ENCODE peak calls at places on chromosomes 2 and 18, in six cellular contexts. B is cardiac septum, I is colonic mucosa, J is GM13976, L is NCI-H460, Z is iPS-NIHi11. O is an unnamed sample.

GRCh38 chr2:229261076-229261475 is 10.0 kb downstream of the PID1 start:
- DNase-seq in B (no peak), I (no peak), J (no peak), L (no peak), Z (no peak), O (no peak)

GRCh38 chr2:172116107-172116506 is 13.4 kb upstream of the DLX2 start:
- DNase-seq in B (no peak), I (no peak), J (no peak), L (no peak), Z (no peak), O (no peak)

GRCh38 chr2:150410809-150411208 is 76.7 kb downstream of the RND3 start:
- DNase-seq in B (no peak), I (no peak), J (no peak), L (peak), Z (peak), O (no peak)

GRCh38 chr2:174158003-174158402 is 90.3 kb downstream of the OLA1 start:
- DNase-seq in B (no peak), I (peak), J (peak), L (peak), Z (peak), O (peak)

GRCh38 chr2:159052157-159052561 is 83.7 kb downstream of the TANC1 start:
- DNase-seq in B (no peak), I (no peak), J (no peak), L (no peak), Z (no peak), O (no peak)

GRCh38 chr2:172323256-172323655 is 104.1 kb upstream of the ITGA6 start:
- DNase-seq in B (no peak), I (no peak), J (no peak), L (no peak), Z (no peak), O (no peak)

GRCh38 chr2:240138275-240138984 is 2.0 kb downstream of the OTOS start:
- DNase-seq in B (peak), I (peak), J (no peak), L (no peak), Z (no peak), O (no peak)

GRCh38 chr2:128970332-128971116 is 651.9 kb upstream of the HS6ST1 start:
- DNase-seq in B (no peak), I (no peak), J (no peak), L (no peak), Z (no peak), O (no peak)

GRCh38 chr18:9743200-9744016 is 35.3 kb downstream of the RAB31 start:
- DNase-seq in B (no peak), I (no peak), J (no peak), L (peak), Z (peak), O (no peak)

GRCh38 chr2:163610817-163611556 is 124.8 kb downstream of the FIGN start:
- DNase-seq in B (no peak), I (no peak), J (no peak), L (no peak), Z (peak), O (no peak)

GRCh38 chr2:68448671-68449394 is 18.3 kb downstream of the FBXO48 start:
- DNase-seq in B (no peak), I (no peak), J (no peak), L (no peak), Z (no peak), O (no peak)

GRCh38 chr2:57696016-57696415 is 350.6 kb upstream of the VRK2 start:
- DNase-seq in B (no peak), I (no peak), J (no peak), L (no peak), Z (no peak), O (no peak)

GRCh38 chr2:219959471-219959870 is 332.0 kb downstream of the SLC4A3 start:
- DNase-seq in B (no peak), I (no peak), J (no peak), L (no peak), Z (no peak), O (no peak)

GRCh38 chr2:70656421-70657010 is 102.9 kb upstream of the TGFA start:
- DNase-seq in B (no peak), I (no peak), J (no peak), L (no peak), Z (no peak), O (no peak)

GRCh38 chr2:85131116-85131515 is 2.1 kb upstream of the TCF7L1 start:
- DNase-seq in B (no peak), I (no peak), J (no peak), L (no peak), Z (no peak), O (no peak)

GRCh38 chr2:15363142-15363541 is 198.0 kb downstream of the NBAS start:
- DNase-seq in B (no peak), I (no peak), J (no peak), L (no peak), Z (no peak), O (no peak)

GRCh38 chr2:39481611-39482010 is 44.5 kb upstream of the MAP4K3 start:
- DNase-seq in B (no peak), I (no peak), J (no peak), L (no peak), Z (peak), O (no peak)

GRCh38 chr2:191209346-191209745 is 35.9 kb upstream of the MYO1B start:
- DNase-seq in B (no peak), I (no peak), J (no peak), L (no peak), Z (no peak), O (no peak)

GRCh38 chr2:47568164-47568861 is 165.4 kb downstream of the MSH2 start:
- DNase-seq in B (no peak), I (no peak), J (no peak), L (no peak), Z (no peak), O (no peak)

GRCh38 chr2:38788306-38788705 is 10.3 kb downstream of the GEMIN6 start:
- DNase-seq in B (no peak), I (no peak), J (no peak), L (no peak), Z (no peak), O (no peak)

GRCh38 chr2:33241072-33241471 is 235.4 kb upstream of the RASGRP3 start:
- DNase-seq in B (no peak), I (no peak), J (no peak), L (no peak), Z (no peak), O (no peak)

GRCh38 chr2:162732946-162733698 is 105.4 kb downstream of the KCNH7 start:
- DNase-seq in B (no peak), I (peak), J (no peak), L (no peak), Z (no peak), O (no peak)

GRCh38 chr2:197946562-197946961 is 142.2 kb downstream of the PLCL1 start:
- DNase-seq in B (no peak), I (no peak), J (no peak), L (no peak), Z (peak), O (no peak)

GRCh38 chr2:28354920-28355520 is 37.6 kb upstream of the FOSL2 start:
- DNase-seq in B (no peak), I (no peak), J (no peak), L (no peak), Z (no peak), O (no peak)

GRCh38 chr18:10230072-10230471 is 224.4 kb upstream of the APCDD1 start:
- DNase-seq in B (no peak), I (no peak), J (no peak), L (peak), Z (peak), O (no peak)

GRCh38 chr2:216001612-216002215 is 11.6 kb downstream of the MREG start:
- DNase-seq in B (no peak), I (no peak), J (peak), L (no peak), Z (no peak), O (no peak)

GRCh38 chr2:230575640-230576324 is 136.9 kb upstream of the CAB39 start:
- DNase-seq in B (no peak), I (no peak), J (no peak), L (peak), Z (no peak), O (no peak)

GRCh38 chr2:203126971-203127370 is 111.8 kb upstream of the CYP20A1 start:
- DNase-seq in B (no peak), I (no peak), J (no peak), L (no peak), Z (no peak), O (no peak)

GRCh38 chr18:29560270-29560669 is 1383.3 kb upstream of the CDH2 start:
- DNase-seq in B (no peak), I (no peak), J (no peak), L (no peak), Z (no peak), O (no peak)

GRCh38 chr2:217248312-217248935 is 388.6 kb upstream of the TNP1 start:
- DNase-seq in B (peak), I (peak), J (peak), L (no peak), Z (peak), O (no peak)

GRCh38 chr2:94869131-94869530 is 2.1 kb upstream of the TEKT4 start:
- DNase-seq in B (no peak), I (no peak), J (no peak), L (no peak), Z (no peak), O (no peak)

GRCh38 chr2:196131949-196132925 is 39.1 kb downstream of the STK17B start:
- DNase-seq in B (no peak), I (no peak), J (no peak), L (no peak), Z (no peak), O (no peak)

GRCh38 chr2:75311993-75312392 is 112.7 kb upstream of the TACR1 start:
- DNase-seq in B (no peak), I (no peak), J (peak), L (no peak), Z (peak), O (peak)

GRCh38 chr2:237223208-237223861 is 137.6 kb downstream of the COPS8 start:
- DNase-seq in B (no peak), I (no peak), J (no peak), L (no peak), Z (no peak), O (no peak)

GRCh38 chr2:61670591-61671503 is 132.7 kb upstream of the XPO1 start:
- DNase-seq in B (no peak), I (peak), J (peak), L (peak), Z (no peak), O (no peak)

GRCh38 chr2:71827973-71828372 is 319.7 kb downstream of the CYP26B1 start:
- DNase-seq in B (no peak), I (no peak), J (no peak), L (no peak), Z (no peak), O (no peak)

GRCh38 chr2:159349674-159350299 is 63.3 kb upstream of the WDSUB1 start:
- DNase-seq in B (no peak), I (no peak), J (no peak), L (no peak), Z (no peak), O (no peak)

GRCh38 chr2:42339191-42339912 is 21.7 kb downstream of the COX7A2L start:
- DNase-seq in B (no peak), I (no peak), J (no peak), L (no peak), Z (peak), O (no peak)